ENCODE peak calls at places on chromosome 16, in nine cellular contexts. One of them, this sample, is unnamed.

GRCh38 chr16:72848759-72849664 is 198.9 kb downstream of the ZFHX3 start:
- DNase-seq in left ventricle myocardium inferior: peak
- DNase-seq in nephron progenitor cell: peak
- DNase-seq in gastrocnemius medialis: peak
- DNase-seq in stromal cell of bone marrow: peak
- DNase-seq in IMR-90: peak
- DNase-seq in astrocyte of the spinal cord: peak
- DNase-seq in naive B cell: no peak
- DNase-seq in RWPE1: peak
- DNase-seq in this sample: peak

GRCh38 chr16:64375386-64375980 is 746.4 kb downstream of the CDH11 start:
- DNase-seq in astrocyte of the spinal cord: no peak
- DNase-seq in nephron progenitor cell: no peak
- DNase-seq in IMR-90: peak
- DNase-seq in RWPE1: no peak
- DNase-seq in stromal cell of bone marrow: peak
- DNase-seq in gastrocnemius medialis: no peak
- DNase-seq in naive B cell: no peak
- DNase-seq in left ventricle myocardium inferior: no peak
- DNase-seq in this sample: no peak

GRCh38 chr16:57525761-57526160 is 10.6 kb downstream of the CCDC102A start:
- DNase-seq in astrocyte of the spinal cord: no peak
- DNase-seq in left ventricle myocardium inferior: no peak
- DNase-seq in gastrocnemius medialis: no peak
- DNase-seq in nephron progenitor cell: peak
- DNase-seq in RWPE1: no peak
- DNase-seq in naive B cell: no peak
- DNase-seq in stromal cell of bone marrow: no peak
- DNase-seq in IMR-90: no peak
- DNase-seq in this sample: no peak

GRCh38 chr16:76265434-76266045 is 11.7 kb upstream of the CNTNAP4 start:
- DNase-seq in nephron progenitor cell: peak
- DNase-seq in left ventricle myocardium inferior: no peak
- DNase-seq in naive B cell: no peak
- DNase-seq in astrocyte of the spinal cord: peak
- DNase-seq in gastrocnemius medialis: no peak
- DNase-seq in stromal cell of bone marrow: no peak
- DNase-seq in IMR-90: peak
- DNase-seq in RWPE1: peak
- DNase-seq in this sample: peak

GRCh38 chr16:11977206-11978041 is 890 bp downstream of the SNX29 start:
- DNase-seq in RWPE1: peak
- DNase-seq in IMR-90: peak
- DNase-seq in stromal cell of bone marrow: peak
- DNase-seq in gastrocnemius medialis: no peak
- DNase-seq in naive B cell: no peak
- DNase-seq in nephron progenitor cell: no peak
- DNase-seq in left ventricle myocardium inferior: no peak
- DNase-seq in astrocyte of the spinal cord: peak
- DNase-seq in this sample: peak

GRCh38 chr16:86025706-86026105 is 126.7 kb downstream of the IRF8 start:
- DNase-seq in IMR-90: no peak
- DNase-seq in nephron progenitor cell: no peak
- DNase-seq in stromal cell of bone marrow: no peak
- DNase-seq in RWPE1: no peak
- DNase-seq in left ventricle myocardium inferior: no peak
- DNase-seq in naive B cell: no peak
- DNase-seq in gastrocnemius medialis: no peak
- DNase-seq in astrocyte of the spinal cord: no peak
- DNase-seq in this sample: no peak

GRCh38 chr16:70713342-70713741 is 27.5 kb upstream of the MTSS2 start:
- DNase-seq in nephron progenitor cell: no peak
- DNase-seq in left ventricle myocardium inferior: no peak
- DNase-seq in stromal cell of bone marrow: no peak
- DNase-seq in RWPE1: no peak
- DNase-seq in naive B cell: no peak
- DNase-seq in gastrocnemius medialis: no peak
- DNase-seq in astrocyte of the spinal cord: no peak
- DNase-seq in IMR-90: no peak
- DNase-seq in this sample: no peak

GRCh38 chr16:2845116-2845515 is 12.9 kb downstream of the PRSS22 start:
- DNase-seq in naive B cell: no peak
- DNase-seq in IMR-90: no peak
- DNase-seq in RWPE1: no peak
- DNase-seq in gastrocnemius medialis: no peak
- DNase-seq in left ventricle myocardium inferior: no peak
- DNase-seq in astrocyte of the spinal cord: no peak
- DNase-seq in nephron progenitor cell: no peak
- DNase-seq in stromal cell of bone marrow: no peak
- DNase-seq in this sample: no peak

GRCh38 chr16:23055481-23055880 is 93.8 kb downstream of the USP31 start:
- DNase-seq in astrocyte of the spinal cord: no peak
- DNase-seq in RWPE1: no peak
- DNase-seq in IMR-90: no peak
- DNase-seq in naive B cell: no peak
- DNase-seq in left ventricle myocardium inferior: no peak
- DNase-seq in gastrocnemius medialis: no peak
- DNase-seq in stromal cell of bone marrow: no peak
- DNase-seq in nephron progenitor cell: no peak
- DNase-seq in this sample: no peak

GRCh38 chr16:49120631-49121030 is 161.0 kb downstream of the CBLN1 start:
- DNase-seq in left ventricle myocardium inferior: no peak
- DNase-seq in IMR-90: no peak
- DNase-seq in RWPE1: peak
- DNase-seq in nephron progenitor cell: no peak
- DNase-seq in naive B cell: no peak
- DNase-seq in astrocyte of the spinal cord: no peak
- DNase-seq in gastrocnemius medialis: no peak
- DNase-seq in stromal cell of bone marrow: no peak
- DNase-seq in this sample: no peak

GRCh38 chr16:28532940-28533647 is 5.7 kb downstream of the NUPR1 start:
- DNase-seq in gastrocnemius medialis: no peak
- DNase-seq in IMR-90: no peak
- DNase-seq in nephron progenitor cell: no peak
- DNase-seq in RWPE1: no peak
- DNase-seq in naive B cell: no peak
- DNase-seq in left ventricle myocardium inferior: no peak
- DNase-seq in stromal cell of bone marrow: no peak
- DNase-seq in astrocyte of the spinal cord: no peak
- DNase-seq in this sample: no peak

GRCh38 chr16:1902547-1903219 is 15.5 kb downstream of the HS3ST6 start:
- DNase-seq in nephron progenitor cell: no peak
- DNase-seq in naive B cell: no peak
- DNase-seq in astrocyte of the spinal cord: no peak
- DNase-seq in RWPE1: no peak
- DNase-seq in IMR-90: no peak
- DNase-seq in gastrocnemius medialis: no peak
- DNase-seq in stromal cell of bone marrow: no peak
- DNase-seq in left ventricle myocardium inferior: no peak
- DNase-seq in this sample: no peak

GRCh38 chr16:57091990-57092785 is at the start of gene CPNE2:
- DNase-seq in nephron progenitor cell: peak
- DNase-seq in left ventricle myocardium inferior: peak
- DNase-seq in RWPE1: peak
- DNase-seq in astrocyte of the spinal cord: peak
- DNase-seq in naive B cell: no peak
- DNase-seq in gastrocnemius medialis: peak
- DNase-seq in IMR-90: peak
- DNase-seq in stromal cell of bone marrow: no peak
- DNase-seq in this sample: no peak

GRCh38 chr16:56662357-56663354 is 4.9 kb downstream of the MT1F start:
- DNase-seq in RWPE1: no peak
- DNase-seq in left ventricle myocardium inferior: no peak
- DNase-seq in nephron progenitor cell: peak
- DNase-seq in astrocyte of the spinal cord: no peak
- DNase-seq in naive B cell: no peak
- DNase-seq in gastrocnemius medialis: no peak
- DNase-seq in IMR-90: no peak
- DNase-seq in stromal cell of bone marrow: no peak
- DNase-seq in this sample: no peak

GRCh38 chr16:57038151-57038550 is 48.8 kb downstream of the NLRC5 start:
- DNase-seq in astrocyte of the spinal cord: no peak
- DNase-seq in stromal cell of bone marrow: no peak
- DNase-seq in gastrocnemius medialis: no peak
- DNase-seq in nephron progenitor cell: no peak
- DNase-seq in naive B cell: no peak
- DNase-seq in IMR-90: peak
- DNase-seq in left ventricle myocardium inferior: no peak
- DNase-seq in RWPE1: no peak
- DNase-seq in this sample: no peak

GRCh38 chr16:81633147-81633619 is 145.9 kb upstream of the PLCG2 start:
- DNase-seq in nephron progenitor cell: no peak
- DNase-seq in IMR-90: no peak
- DNase-seq in astrocyte of the spinal cord: no peak
- DNase-seq in RWPE1: no peak
- DNase-seq in stromal cell of bone marrow: no peak
- DNase-seq in naive B cell: no peak
- DNase-seq in gastrocnemius medialis: no peak
- DNase-seq in left ventricle myocardium inferior: no peak
- DNase-seq in this sample: no peak

GRCh38 chr16:66250686-66251405 is 115.6 kb upstream of the CDH5 start:
- DNase-seq in astrocyte of the spinal cord: peak
- DNase-seq in nephron progenitor cell: no peak
- DNase-seq in naive B cell: no peak
- DNase-seq in IMR-90: peak
- DNase-seq in RWPE1: no peak
- DNase-seq in stromal cell of bone marrow: peak
- DNase-seq in left ventricle myocardium inferior: peak
- DNase-seq in gastrocnemius medialis: peak
- DNase-seq in this sample: peak

GRCh38 chr16:69526831-69527655 is 38.7 kb upstream of the NFAT5 start:
- DNase-seq in stromal cell of bone marrow: no peak
- DNase-seq in gastrocnemius medialis: no peak
- DNase-seq in left ventricle myocardium inferior: no peak
- DNase-seq in naive B cell: no peak
- DNase-seq in RWPE1: no peak
- DNase-seq in IMR-90: no peak
- DNase-seq in astrocyte of the spinal cord: no peak
- DNase-seq in nephron progenitor cell: no peak
- DNase-seq in this sample: no peak

GRCh38 chr16:59213952-59214351 is 479.8 kb upstream of the GOT2 start:
- DNase-seq in astrocyte of the spinal cord: peak
- DNase-seq in left ventricle myocardium inferior: no peak
- DNase-seq in nephron progenitor cell: no peak
- DNase-seq in IMR-90: no peak
- DNase-seq in stromal cell of bone marrow: no peak
- DNase-seq in gastrocnemius medialis: no peak
- DNase-seq in naive B cell: no peak
- DNase-seq in RWPE1: no peak
- DNase-seq in this sample: no peak

GRCh38 chr16:13873835-13874438 is 46.0 kb upstream of the ERCC4 start:
- DNase-seq in naive B cell: no peak
- DNase-seq in gastrocnemius medialis: no peak
- DNase-seq in nephron progenitor cell: peak
- DNase-seq in RWPE1: peak
- DNase-seq in IMR-90: peak
- DNase-seq in stromal cell of bone marrow: no peak
- DNase-seq in astrocyte of the spinal cord: peak
- DNase-seq in left ventricle myocardium inferior: no peak
- DNase-seq in this sample: peak

GRCh38 chr16:23434380-23434779 is 18.6 kb downstream of the COG7 start:
- DNase-seq in RWPE1: peak
- DNase-seq in nephron progenitor cell: peak
- DNase-seq in IMR-90: peak
- DNase-seq in left ventricle myocardium inferior: no peak
- DNase-seq in naive B cell: peak
- DNase-seq in astrocyte of the spinal cord: peak
- DNase-seq in gastrocnemius medialis: peak
- DNase-seq in stromal cell of bone marrow: peak
- DNase-seq in this sample: peak

GRCh38 chr16:17296412-17296811 is 174.3 kb downstream of the XYLT1 start:
- DNase-seq in astrocyte of the spinal cord: no peak
- DNase-seq in IMR-90: no peak
- DNase-seq in nephron progenitor cell: no peak
- DNase-seq in gastrocnemius medialis: no peak
- DNase-seq in left ventricle myocardium inferior: peak
- DNase-seq in naive B cell: no peak
- DNase-seq in RWPE1: no peak
- DNase-seq in stromal cell of bone marrow: no peak
- DNase-seq in this sample: no peak

GRCh38 chr16:53111078-53111776 is 56.4 kb downstream of the CHD9 start:
- DNase-seq in stromal cell of bone marrow: no peak
- DNase-seq in RWPE1: no peak
- DNase-seq in IMR-90: peak
- DNase-seq in nephron progenitor cell: no peak
- DNase-seq in astrocyte of the spinal cord: no peak
- DNase-seq in gastrocnemius medialis: no peak
- DNase-seq in left ventricle myocardium inferior: no peak
- DNase-seq in naive B cell: no peak
- DNase-seq in this sample: no peak